ENCODE peak calls at places on chromosomes 4 and X, in eight cellular contexts. One of them, this sample, is unnamed.

GRCh38 chrX:112651766-112652165 is 28.0 kb downstream of the LHFPL1 start:
- DNase-seq in lung: no peak
- DNase-seq in fibroblast of the aortic adventitia: peak
- DNase-seq in testis: no peak
- DNase-seq in spleen: no peak
- DNase-seq in bronchial epithelial cell: peak
- DNase-seq in PC-3: no peak
- DNase-seq in IMR-90: peak
- DNase-seq in this sample: no peak

GRCh38 chrX:121028419-121028818 is 19.0 kb upstream of the GLUD2 start:
- DNase-seq in lung: no peak
- DNase-seq in fibroblast of the aortic adventitia: no peak
- DNase-seq in testis: no peak
- DNase-seq in spleen: no peak
- DNase-seq in bronchial epithelial cell: no peak
- DNase-seq in PC-3: no peak
- DNase-seq in IMR-90: no peak
- DNase-seq in this sample: no peak

GRCh38 chr4:95267081-95267480 is 281.7 kb downstream of the UNC5C start:
- DNase-seq in lung: no peak
- DNase-seq in fibroblast of the aortic adventitia: peak
- DNase-seq in testis: no peak
- DNase-seq in spleen: no peak
- DNase-seq in bronchial epithelial cell: peak
- DNase-seq in PC-3: peak
- DNase-seq in IMR-90: peak
- DNase-seq in this sample: no peak

GRCh38 chr4:39970559-39971270 is 7.0 kb downstream of the PDS5A start:
- DNase-seq in lung: peak
- DNase-seq in fibroblast of the aortic adventitia: no peak
- DNase-seq in testis: peak
- DNase-seq in spleen: no peak
- DNase-seq in bronchial epithelial cell: peak
- DNase-seq in PC-3: peak
- DNase-seq in IMR-90: no peak
- DNase-seq in this sample: no peak

GRCh38 chr4:74948279-74948678 is 15.4 kb downstream of the PARM1 start:
- DNase-seq in lung: no peak
- DNase-seq in fibroblast of the aortic adventitia: no peak
- DNase-seq in testis: no peak
- DNase-seq in spleen: no peak
- DNase-seq in bronchial epithelial cell: no peak
- DNase-seq in PC-3: no peak
- DNase-seq in IMR-90: no peak
- DNase-seq in this sample: no peak

GRCh38 chr4:188658958-188659522 is 519.8 kb downstream of the TRIML1 start:
- DNase-seq in lung: no peak
- DNase-seq in fibroblast of the aortic adventitia: no peak
- DNase-seq in testis: peak
- DNase-seq in spleen: no peak
- DNase-seq in bronchial epithelial cell: no peak
- DNase-seq in PC-3: no peak
- DNase-seq in IMR-90: no peak
- DNase-seq in this sample: no peak

GRCh38 chrX:124289443-124289842 is 43.0 kb upstream of the TEX13D start:
- DNase-seq in lung: no peak
- DNase-seq in fibroblast of the aortic adventitia: no peak
- DNase-seq in testis: no peak
- DNase-seq in spleen: no peak
- DNase-seq in bronchial epithelial cell: no peak
- DNase-seq in PC-3: no peak
- DNase-seq in IMR-90: no peak
- DNase-seq in this sample: no peak

GRCh38 chr4:184599492-184600135 is 49.6 kb downstream of the CASP3 start:
- DNase-seq in lung: no peak
- DNase-seq in fibroblast of the aortic adventitia: peak
- DNase-seq in testis: no peak
- DNase-seq in spleen: no peak
- DNase-seq in bronchial epithelial cell: peak
- DNase-seq in PC-3: peak
- DNase-seq in IMR-90: peak
- DNase-seq in this sample: no peak

GRCh38 chrX:53642326-53642725 is 44.2 kb downstream of the HUWE1 start:
- DNase-seq in lung: no peak
- DNase-seq in fibroblast of the aortic adventitia: no peak
- DNase-seq in testis: no peak
- DNase-seq in spleen: no peak
- DNase-seq in bronchial epithelial cell: no peak
- DNase-seq in PC-3: no peak
- DNase-seq in IMR-90: no peak
- DNase-seq in this sample: no peak

GRCh38 chrX:52216541-52216940 is 31.9 kb downstream of the MAGED4 start:
- DNase-seq in lung: no peak
- DNase-seq in fibroblast of the aortic adventitia: no peak
- DNase-seq in testis: no peak
- DNase-seq in spleen: no peak
- DNase-seq in bronchial epithelial cell: no peak
- DNase-seq in PC-3: no peak
- DNase-seq in IMR-90: no peak
- DNase-seq in this sample: no peak

GRCh38 chrX:136250191-136251041 is 784 bp downstream of the MAP7D3 start:
- DNase-seq in lung: no peak
- DNase-seq in fibroblast of the aortic adventitia: no peak
- DNase-seq in testis: peak
- DNase-seq in spleen: no peak
- DNase-seq in bronchial epithelial cell: peak
- DNase-seq in PC-3: no peak
- DNase-seq in IMR-90: no peak
- DNase-seq in this sample: no peak

GRCh38 chr4:83837614-83838308 is 301.9 kb downstream of the GPAT3 start:
- DNase-seq in lung: no peak
- DNase-seq in fibroblast of the aortic adventitia: no peak
- DNase-seq in testis: no peak
- DNase-seq in spleen: no peak
- DNase-seq in bronchial epithelial cell: no peak
- DNase-seq in PC-3: no peak
- DNase-seq in IMR-90: no peak
- DNase-seq in this sample: no peak

GRCh38 chr4:108965031-108965430 is 202.2 kb upstream of the ETNPPL start:
- DNase-seq in lung: no peak
- DNase-seq in fibroblast of the aortic adventitia: no peak
- DNase-seq in testis: no peak
- DNase-seq in spleen: no peak
- DNase-seq in bronchial epithelial cell: no peak
- DNase-seq in PC-3: no peak
- DNase-seq in IMR-90: no peak
- DNase-seq in this sample: no peak

GRCh38 chr4:140691369-140691768 is 64.8 kb downstream of the TBC1D9 start:
- DNase-seq in lung: no peak
- DNase-seq in fibroblast of the aortic adventitia: peak
- DNase-seq in testis: no peak
- DNase-seq in spleen: no peak
- DNase-seq in bronchial epithelial cell: peak
- DNase-seq in PC-3: peak
- DNase-seq in IMR-90: peak
- DNase-seq in this sample: no peak

GRCh38 chr4:184170996-184171395 is 46.7 kb downstream of the ENPP6 start:
- DNase-seq in lung: no peak
- DNase-seq in fibroblast of the aortic adventitia: peak
- DNase-seq in testis: no peak
- DNase-seq in spleen: no peak
- DNase-seq in bronchial epithelial cell: peak
- DNase-seq in PC-3: peak
- DNase-seq in IMR-90: peak
- DNase-seq in this sample: no peak

GRCh38 chr4:70556856-70557255 is 35.2 kb upstream of the AMBN start:
- DNase-seq in lung: no peak
- DNase-seq in fibroblast of the aortic adventitia: peak
- DNase-seq in testis: no peak
- DNase-seq in spleen: no peak
- DNase-seq in bronchial epithelial cell: peak
- DNase-seq in PC-3: no peak
- DNase-seq in IMR-90: peak
- DNase-seq in this sample: no peak

GRCh38 chrX:154505726-154506125 is 10.3 kb downstream of the FAM3A start:
- DNase-seq in lung: no peak
- DNase-seq in fibroblast of the aortic adventitia: no peak
- DNase-seq in testis: no peak
- DNase-seq in spleen: no peak
- DNase-seq in bronchial epithelial cell: peak
- DNase-seq in PC-3: peak
- DNase-seq in IMR-90: peak
- DNase-seq in this sample: no peak

GRCh38 chr4:30837131-30837539 is 117.0 kb downstream of the PCDH7 start:
- DNase-seq in lung: no peak
- DNase-seq in fibroblast of the aortic adventitia: peak
- DNase-seq in testis: no peak
- DNase-seq in spleen: no peak
- DNase-seq in bronchial epithelial cell: no peak
- DNase-seq in PC-3: no peak
- DNase-seq in IMR-90: peak
- DNase-seq in this sample: no peak

DNA sequence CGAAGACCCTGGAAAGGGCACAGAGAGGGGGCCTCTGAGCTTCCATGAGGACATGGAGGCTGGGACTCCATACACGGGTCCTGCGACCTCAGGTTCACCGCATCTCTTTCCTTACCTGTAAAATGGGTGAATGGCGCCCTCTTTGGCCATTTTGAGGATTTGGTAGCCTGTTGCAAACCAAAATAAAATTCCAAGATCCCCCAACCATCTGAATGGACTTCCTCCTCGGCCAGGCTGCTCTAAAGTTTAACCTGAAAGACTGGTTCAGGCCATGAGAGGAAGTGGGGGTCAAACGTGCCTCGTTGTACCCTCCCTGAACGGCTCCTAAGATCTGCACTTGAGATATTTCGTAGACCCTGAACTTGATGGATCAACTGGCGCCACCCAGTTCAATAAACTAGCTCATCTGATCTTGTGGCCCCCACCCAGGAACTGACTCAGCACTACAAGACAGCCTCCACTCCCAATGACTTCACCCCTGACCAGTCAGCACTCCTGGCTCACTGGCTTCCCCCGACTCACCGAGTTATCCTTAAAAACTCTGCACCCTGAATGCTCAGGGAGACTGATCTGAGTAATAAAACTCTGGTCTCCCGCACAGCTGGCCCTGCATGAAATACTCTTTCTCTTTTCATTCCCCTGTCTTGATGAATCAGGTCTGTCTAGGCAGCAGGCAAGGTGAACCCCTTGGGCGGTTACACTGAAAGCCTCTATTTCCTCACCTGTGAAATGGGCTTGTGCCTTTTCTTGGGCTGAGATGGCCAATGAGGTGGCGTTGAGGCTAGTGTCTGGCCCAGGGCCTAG is 32.9 kb upstream of the GPR78 start:
- DNase-seq in lung: no peak
- DNase-seq in fibroblast of the aortic adventitia: peak
- DNase-seq in testis: no peak
- DNase-seq in spleen: peak
- DNase-seq in bronchial epithelial cell: peak
- DNase-seq in PC-3: peak
- DNase-seq in IMR-90: peak
- DNase-seq in this sample: no peak
- TF ChIP-seq CTCF in lung: no peak
- TF ChIP-seq CTCF in fibroblast of the aortic adventitia: peak
- TF ChIP-seq CTCF in testis: peak
- TF ChIP-seq CTCF in spleen: peak
- TF ChIP-seq CTCF in bronchial epithelial cell: peak
- TF ChIP-seq CTCF in PC-3: peak
- TF ChIP-seq CTCF in IMR-90: peak
- TF ChIP-seq CTCF in this sample: no peak

GRCh38 chr4:113355550-113356371 is 306.3 kb downstream of the ANK2 start:
- DNase-seq in lung: no peak
- DNase-seq in fibroblast of the aortic adventitia: peak
- DNase-seq in testis: no peak
- DNase-seq in spleen: peak
- DNase-seq in bronchial epithelial cell: peak
- DNase-seq in PC-3: peak
- DNase-seq in IMR-90: peak
- DNase-seq in this sample: no peak

GRCh38 chr4:113356452-113356851 is 307.0 kb downstream of the ANK2 start:
- DNase-seq in lung: no peak
- DNase-seq in fibroblast of the aortic adventitia: no peak
- DNase-seq in testis: no peak
- DNase-seq in spleen: no peak
- DNase-seq in bronchial epithelial cell: no peak
- DNase-seq in PC-3: no peak
- DNase-seq in IMR-90: no peak
- DNase-seq in this sample: no peak

DNA sequence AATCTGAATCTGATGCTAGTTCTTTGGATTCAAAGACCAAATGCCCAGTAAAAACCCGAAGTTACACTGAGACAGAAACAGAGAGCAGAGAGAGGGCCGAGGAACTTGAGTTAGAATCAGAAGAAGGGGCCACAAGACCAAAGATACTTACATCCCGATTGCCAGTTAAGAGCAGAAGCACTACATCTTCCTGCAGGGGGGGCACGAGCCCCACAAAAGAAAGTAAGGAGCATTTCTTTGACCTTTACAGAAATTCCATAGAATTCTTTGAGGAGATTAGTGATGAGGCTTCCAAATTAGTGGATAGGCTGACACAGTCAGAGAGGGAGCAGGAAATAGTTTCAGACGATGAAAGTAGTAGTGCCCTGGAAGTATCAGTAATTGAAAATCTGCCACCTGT is 309.3 kb downstream of the ANK2 start:
- DNase-seq in lung: no peak
- DNase-seq in fibroblast of the aortic adventitia: peak
- DNase-seq in testis: no peak
- DNase-seq in spleen: no peak
- DNase-seq in bronchial epithelial cell: no peak
- DNase-seq in PC-3: peak
- DNase-seq in IMR-90: no peak
- DNase-seq in this sample: no peak
- TF ChIP-seq CTCF in lung: no peak
- TF ChIP-seq CTCF in fibroblast of the aortic adventitia: peak
- TF ChIP-seq CTCF in testis: no peak
- TF ChIP-seq CTCF in spleen: no peak
- TF ChIP-seq CTCF in bronchial epithelial cell: no peak
- TF ChIP-seq CTCF in PC-3: peak
- TF ChIP-seq CTCF in IMR-90: peak
- TF ChIP-seq CTCF in this sample: no peak

GRCh38 chr4:10704050-10704810 is 19.7 kb upstream of the CLNK start:
- DNase-seq in lung: no peak
- DNase-seq in fibroblast of the aortic adventitia: no peak
- DNase-seq in testis: no peak
- DNase-seq in spleen: no peak
- DNase-seq in bronchial epithelial cell: no peak
- DNase-seq in PC-3: no peak
- DNase-seq in IMR-90: peak
- DNase-seq in this sample: no peak
- TF ChIP-seq CTCF in lung: no peak
- TF ChIP-seq CTCF in fibroblast of the aortic adventitia: no peak
- TF ChIP-seq CTCF in testis: no peak
- TF ChIP-seq CTCF in spleen: no peak
- TF ChIP-seq CTCF in bronchial epithelial cell: no peak
- TF ChIP-seq CTCF in PC-3: no peak
- TF ChIP-seq CTCF in IMR-90: no peak
- TF ChIP-seq CTCF in this sample: no peak

DNA sequence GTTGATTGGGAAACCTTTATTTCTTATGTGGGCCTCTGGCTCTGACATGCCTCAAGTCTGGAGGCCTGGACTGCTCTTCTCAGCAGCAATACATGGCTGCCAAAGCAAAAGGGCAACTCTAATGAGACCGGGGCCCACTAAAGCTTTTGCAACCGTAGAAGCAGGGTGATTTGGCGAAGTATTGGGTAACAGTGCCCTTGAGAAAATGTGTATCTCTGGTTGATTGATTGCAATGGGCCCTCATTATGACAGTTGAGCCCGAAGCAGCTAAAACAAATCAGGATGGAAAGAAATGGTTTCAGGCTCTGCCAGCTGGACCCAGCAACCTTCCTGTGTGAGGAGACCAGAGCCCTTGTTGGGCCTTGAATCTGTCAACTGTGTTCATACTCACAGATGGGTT is 73.4 kb downstream of the CLCN4 start:
- DNase-seq in lung: no peak
- DNase-seq in fibroblast of the aortic adventitia: peak
- DNase-seq in testis: no peak
- DNase-seq in spleen: no peak
- DNase-seq in bronchial epithelial cell: no peak
- DNase-seq in PC-3: no peak
- DNase-seq in IMR-90: no peak
- DNase-seq in this sample: no peak
- TF ChIP-seq CTCF in lung: no peak
- TF ChIP-seq CTCF in fibroblast of the aortic adventitia: no peak
- TF ChIP-seq CTCF in testis: no peak
- TF ChIP-seq CTCF in spleen: no peak
- TF ChIP-seq CTCF in bronchial epithelial cell: no peak
- TF ChIP-seq CTCF in PC-3: no peak
- TF ChIP-seq CTCF in IMR-90: no peak
- TF ChIP-seq CTCF in this sample: no peak

This sample was measured in CD14-positive monocyte.